ENCODE peak calls at places on chromosomes 12 and 14, in five cellular contexts. One of them, this sample, is unnamed.

GRCh38 chr12:24898185-24898584 is 50.7 kb downstream of the BCAT1 start:
- DNase-seq in NCI-H1436: no peak
- DNase-seq in fibroblast of mammary gland: peak
- DNase-seq in kidney tubule cell: no peak
- DNase-seq in cerebellar cortex: no peak
- DNase-seq in this sample: no peak

GRCh38 chr12:115504241-115504941 is 773.1 kb downstream of the MED13L start:
- DNase-seq in NCI-H1436: no peak
- DNase-seq in fibroblast of mammary gland: no peak
- DNase-seq in kidney tubule cell: no peak
- DNase-seq in cerebellar cortex: no peak
- DNase-seq in this sample: no peak

GRCh38 chr12:131904346-131904745 is 9.9 kb downstream of the ULK1 start:
- DNase-seq in NCI-H1436: no peak
- DNase-seq in fibroblast of mammary gland: no peak
- DNase-seq in kidney tubule cell: no peak
- DNase-seq in cerebellar cortex: no peak
- DNase-seq in this sample: no peak

GRCh38 chr12:132775502-132776233 is 14.0 kb upstream of the ANKLE2 start:
- DNase-seq in NCI-H1436: no peak
- DNase-seq in fibroblast of mammary gland: no peak
- DNase-seq in kidney tubule cell: no peak
- DNase-seq in cerebellar cortex: no peak
- DNase-seq in this sample: no peak

GRCh38 chr12:57749061-57749460 is 3.0 kb downstream of the CDK4 start:
- DNase-seq in NCI-H1436: no peak
- DNase-seq in fibroblast of mammary gland: no peak
- DNase-seq in kidney tubule cell: no peak
- DNase-seq in cerebellar cortex: no peak
- DNase-seq in this sample: no peak

GRCh38 chr12:57171668-57172067 is 24.2 kb upstream of the LRP1-AS start:
- DNase-seq in NCI-H1436: no peak
- DNase-seq in fibroblast of mammary gland: peak
- DNase-seq in kidney tubule cell: no peak
- DNase-seq in cerebellar cortex: no peak
- DNase-seq in this sample: no peak

GRCh38 chr12:64903738-64904137 is 79.3 kb downstream of the TBC1D30 start:
- DNase-seq in NCI-H1436: no peak
- DNase-seq in fibroblast of mammary gland: peak
- DNase-seq in kidney tubule cell: no peak
- DNase-seq in cerebellar cortex: no peak
- DNase-seq in this sample: no peak

GRCh38 chr14:69107407-69108003 is 45.4 kb downstream of the DCAF5 start:
- DNase-seq in NCI-H1436: peak
- DNase-seq in fibroblast of mammary gland: peak
- DNase-seq in kidney tubule cell: peak
- DNase-seq in cerebellar cortex: peak
- DNase-seq in this sample: peak

GRCh38 chr12:101276433-101276832 is 3.5 kb upstream of the UTP20 start:
- DNase-seq in NCI-H1436: no peak
- DNase-seq in fibroblast of mammary gland: no peak
- DNase-seq in kidney tubule cell: no peak
- DNase-seq in cerebellar cortex: no peak
- DNase-seq in this sample: no peak

GRCh38 chr12:2290516-2291065 is 237.8 kb downstream of the CACNA1C start:
- DNase-seq in NCI-H1436: no peak
- DNase-seq in fibroblast of mammary gland: no peak
- DNase-seq in kidney tubule cell: no peak
- DNase-seq in cerebellar cortex: no peak
- DNase-seq in this sample: no peak

GRCh38 chr12:47068539-47068938 is 10.9 kb upstream of the PCED1B start:
- DNase-seq in NCI-H1436: no peak
- DNase-seq in fibroblast of mammary gland: peak
- DNase-seq in kidney tubule cell: no peak
- DNase-seq in cerebellar cortex: peak
- DNase-seq in this sample: no peak

GRCh38 chr12:105659355-105660075 is 329.0 kb downstream of the C12orf75 start:
- DNase-seq in NCI-H1436: no peak
- DNase-seq in fibroblast of mammary gland: no peak
- DNase-seq in kidney tubule cell: peak
- DNase-seq in cerebellar cortex: no peak
- DNase-seq in this sample: no peak

GRCh38 chr14:53495846-53496343 is 342.8 kb upstream of the DDHD1 start:
- DNase-seq in NCI-H1436: no peak
- DNase-seq in fibroblast of mammary gland: no peak
- DNase-seq in kidney tubule cell: no peak
- DNase-seq in cerebellar cortex: no peak
- DNase-seq in this sample: no peak

GRCh38 chr12:95554532-95555071 is 3.3 kb upstream of the USP44 start:
- DNase-seq in NCI-H1436: no peak
- DNase-seq in fibroblast of mammary gland: no peak
- DNase-seq in kidney tubule cell: no peak
- DNase-seq in cerebellar cortex: no peak
- DNase-seq in this sample: no peak

GRCh38 chr12:113766880-113767878 is 198.9 kb downstream of the RBM19 start:
- DNase-seq in NCI-H1436: no peak
- DNase-seq in fibroblast of mammary gland: peak
- DNase-seq in kidney tubule cell: peak
- DNase-seq in cerebellar cortex: no peak
- DNase-seq in this sample: peak

GRCh38 chr12:14239935-14240872 is 125.3 kb upstream of the ATF7IP start:
- DNase-seq in NCI-H1436: no peak
- DNase-seq in fibroblast of mammary gland: no peak
- DNase-seq in kidney tubule cell: peak
- DNase-seq in cerebellar cortex: no peak
- DNase-seq in this sample: no peak

GRCh38 chr14:105622329-105622955 is 96.1 kb downstream of the TMEM121 start:
- DNase-seq in NCI-H1436: no peak
- DNase-seq in fibroblast of mammary gland: no peak
- DNase-seq in kidney tubule cell: no peak
- DNase-seq in cerebellar cortex: no peak
- DNase-seq in this sample: no peak

GRCh38 chr14:24182110-24182882 is 6.3 kb downstream of the IPO4 start:
- DNase-seq in NCI-H1436: no peak
- DNase-seq in fibroblast of mammary gland: no peak
- DNase-seq in kidney tubule cell: no peak
- DNase-seq in cerebellar cortex: no peak
- DNase-seq in this sample: no peak

GRCh38 chr12:131720241-131720640 is 9.4 kb downstream of the SFSWAP start:
- DNase-seq in NCI-H1436: no peak
- DNase-seq in fibroblast of mammary gland: no peak
- DNase-seq in kidney tubule cell: no peak
- DNase-seq in cerebellar cortex: no peak
- DNase-seq in this sample: no peak

GRCh38 chr12:125683748-125684381 is 618.6 kb downstream of the AACS start:
- DNase-seq in NCI-H1436: no peak
- DNase-seq in fibroblast of mammary gland: no peak
- DNase-seq in kidney tubule cell: peak
- DNase-seq in cerebellar cortex: peak
- DNase-seq in this sample: no peak

GRCh38 chr12:2613674-2614073 is 181.1 kb upstream of the FKBP4 start:
- DNase-seq in NCI-H1436: no peak
- DNase-seq in fibroblast of mammary gland: peak
- DNase-seq in kidney tubule cell: peak
- DNase-seq in cerebellar cortex: no peak
- DNase-seq in this sample: peak

GRCh38 chr14:69501362-69501964 is 16.9 kb downstream of the PLEKHD1 start:
- DNase-seq in NCI-H1436: peak
- DNase-seq in fibroblast of mammary gland: peak
- DNase-seq in kidney tubule cell: no peak
- DNase-seq in cerebellar cortex: peak
- DNase-seq in this sample: no peak

GRCh38 chr14:29156096-29156495 is 389.5 kb downstream of the FOXG1 start:
- DNase-seq in NCI-H1436: no peak
- DNase-seq in fibroblast of mammary gland: no peak
- DNase-seq in kidney tubule cell: no peak
- DNase-seq in cerebellar cortex: no peak
- DNase-seq in this sample: no peak

GRCh38 chr12:131011165-131012079 is 57.7 kb downstream of the ADGRD1 start:
- DNase-seq in NCI-H1436: no peak
- DNase-seq in fibroblast of mammary gland: peak
- DNase-seq in kidney tubule cell: no peak
- DNase-seq in cerebellar cortex: no peak
- DNase-seq in this sample: no peak

GRCh38 chr12:124586756-124587155 is 19.3 kb upstream of the NCOR2 start:
- DNase-seq in NCI-H1436: peak
- DNase-seq in fibroblast of mammary gland: no peak
- DNase-seq in kidney tubule cell: no peak
- DNase-seq in cerebellar cortex: no peak
- DNase-seq in this sample: no peak

GRCh38 chr12:89349814-89350213 is 2.5 kb downstream of the DUSP6 start:
- DNase-seq in NCI-H1436: no peak
- DNase-seq in fibroblast of mammary gland: peak
- DNase-seq in kidney tubule cell: peak
- DNase-seq in cerebellar cortex: no peak
- DNase-seq in this sample: peak

GRCh38 chr14:74577247-74577947 is 34.6 kb downstream of the LTBP2 start:
- DNase-seq in NCI-H1436: no peak
- DNase-seq in fibroblast of mammary gland: peak
- DNase-seq in kidney tubule cell: no peak
- DNase-seq in cerebellar cortex: peak
- DNase-seq in this sample: no peak

GRCh38 chr14:93493054-93493453 is 62.3 kb downstream of the UNC79 start:
- DNase-seq in NCI-H1436: no peak
- DNase-seq in fibroblast of mammary gland: no peak
- DNase-seq in kidney tubule cell: peak
- DNase-seq in cerebellar cortex: no peak
- DNase-seq in this sample: no peak

GRCh38 chr12:127041985-127042625 is 1224.9 kb upstream of the TMEM132C start:
- DNase-seq in NCI-H1436: no peak
- DNase-seq in fibroblast of mammary gland: no peak
- DNase-seq in kidney tubule cell: no peak
- DNase-seq in cerebellar cortex: no peak
- DNase-seq in this sample: no peak

GRCh38 chr12:6764011-6764828 is 1.9 kb upstream of the PTMS start:
- DNase-seq in NCI-H1436: peak
- DNase-seq in fibroblast of mammary gland: peak
- DNase-seq in kidney tubule cell: peak
- DNase-seq in cerebellar cortex: peak
- DNase-seq in this sample: peak

GRCh38 chr12:6277982-6278438 is 32.5 kb upstream of the PLEKHG6 start:
- DNase-seq in NCI-H1436: no peak
- DNase-seq in fibroblast of mammary gland: no peak
- DNase-seq in kidney tubule cell: peak
- DNase-seq in cerebellar cortex: no peak
- DNase-seq in this sample: no peak

GRCh38 chr12:57888407-57889157 is 42.1 kb upstream of the CTDSP2 start:
- DNase-seq in NCI-H1436: peak
- DNase-seq in fibroblast of mammary gland: peak
- DNase-seq in kidney tubule cell: peak
- DNase-seq in cerebellar cortex: peak
- DNase-seq in this sample: no peak

GRCh38 chr12:53236443-53237111 is 4.6 kb upstream of the RARG start:
- DNase-seq in NCI-H1436: no peak
- DNase-seq in fibroblast of mammary gland: no peak
- DNase-seq in kidney tubule cell: no peak
- DNase-seq in cerebellar cortex: no peak
- DNase-seq in this sample: no peak

This sample was measured in SW 1271.